ENCODE peak calls at places on chromosome 15, in four cellular contexts. J, E, K and V are unnamed samples.

GRCh38 chr15:101391981-101392566 is 97.0 kb upstream of the SNRPA1 start:
- DNase-seq in J (peak), E (no peak), K (no peak), V (no peak)

GRCh38 chr15:35181538-35181937 is 96.4 kb upstream of the NANOGP8 start:
- DNase-seq in J (peak), E (no peak), K (no peak), V (no peak)

GRCh38 chr15:34969340-34970097 is at the start of gene AQR:
- DNase-seq in J (peak), E (peak), K (peak), V (peak)

GRCh38 chr15:76337047-76337738 is 620 bp downstream of the ISL2 start:
- DNase-seq in J (no peak), E (peak), K (peak), V (no peak)

GRCh38 chr15:27623560-27624305 is 475.4 kb downstream of the OCA2 start:
- DNase-seq in J (no peak), E (no peak), K (no peak), V (no peak)

GRCh38 chr15:70160803-70161565 is 63.3 kb upstream of the TLE3 start:
- DNase-seq in J (no peak), E (no peak), K (no peak), V (no peak)

GRCh38 chr15:61038387-61038786 is 190.7 kb downstream of the RORA start:
- DNase-seq in J (no peak), E (no peak), K (peak), V (no peak)

GRCh38 chr15:71485094-71485693 is 325.2 kb upstream of the NR2E3 start:
- DNase-seq in J (no peak), E (peak), K (peak), V (no peak)

GRCh38 chr15:49227602-49228001 is 57.6 kb downstream of the GALK2 start:
- DNase-seq in J (no peak), E (no peak), K (no peak), V (no peak)

GRCh38 chr15:76061700-76062099 is 1.9 kb downstream of the TMEM266 start:
- DNase-seq in J (no peak), E (no peak), K (no peak), V (no peak)

GRCh38 chr15:69843267-69843666 is 254.4 kb downstream of the TLE3 start:
- DNase-seq in J (no peak), E (no peak), K (no peak), V (no peak)

GRCh38 chr15:74062671-74063070 is 19.7 kb downstream of the GOLGA6A start:
- DNase-seq in J (no peak), E (no peak), K (no peak), V (no peak)

GRCh38 chr15:40914486-40914885 is 14.7 kb upstream of the DLL4 start:
- DNase-seq in J (no peak), E (no peak), K (no peak), V (no peak)

GRCh38 chr15:83973816-83974215 is 261.8 kb upstream of the GOLGA6L4 start:
- DNase-seq in J (no peak), E (peak), K (peak), V (no peak)

GRCh38 chr15:57555270-57555669 is 36.4 kb upstream of the MYZAP start:
- DNase-seq in J (no peak), E (no peak), K (no peak), V (no peak)

GRCh38 chr15:71115567-71116351 is 488 bp downstream of the THSD4 start:
- DNase-seq in J (no peak), E (peak), K (peak), V (no peak)

GRCh38 chr15:34588046-34588674 is 4.7 kb upstream of the GOLGA8B start:
- DNase-seq in J (no peak), E (peak), K (peak), V (no peak)

GRCh38 chr15:58445861-58446260 is 14.1 kb downstream of the LIPC start:
- DNase-seq in J (no peak), E (no peak), K (no peak), V (no peak)

GRCh38 chr15:94351121-94351520 is 119.8 kb downstream of the MCTP2 start:
- DNase-seq in J (no peak), E (no peak), K (no peak), V (no peak)

GRCh38 chr15:64897345-64897985 is 14.2 kb upstream of the ANKDD1A start:
- DNase-seq in J (no peak), E (no peak), K (no peak), V (no peak)
- TF ChIP-seq NRF1 in J (no peak), E (no peak), K (no peak), V (no peak)

GRCh38 chr15:50628421-50628820 is 58.2 kb downstream of the TRPM7 start:
- DNase-seq in J (no peak), E (no peak), K (no peak), V (no peak)

GRCh38 chr15:50624616-50625168 is 61.9 kb downstream of the TRPM7 start:
- DNase-seq in J (no peak), E (no peak), K (no peak), V (no peak)

DNA sequence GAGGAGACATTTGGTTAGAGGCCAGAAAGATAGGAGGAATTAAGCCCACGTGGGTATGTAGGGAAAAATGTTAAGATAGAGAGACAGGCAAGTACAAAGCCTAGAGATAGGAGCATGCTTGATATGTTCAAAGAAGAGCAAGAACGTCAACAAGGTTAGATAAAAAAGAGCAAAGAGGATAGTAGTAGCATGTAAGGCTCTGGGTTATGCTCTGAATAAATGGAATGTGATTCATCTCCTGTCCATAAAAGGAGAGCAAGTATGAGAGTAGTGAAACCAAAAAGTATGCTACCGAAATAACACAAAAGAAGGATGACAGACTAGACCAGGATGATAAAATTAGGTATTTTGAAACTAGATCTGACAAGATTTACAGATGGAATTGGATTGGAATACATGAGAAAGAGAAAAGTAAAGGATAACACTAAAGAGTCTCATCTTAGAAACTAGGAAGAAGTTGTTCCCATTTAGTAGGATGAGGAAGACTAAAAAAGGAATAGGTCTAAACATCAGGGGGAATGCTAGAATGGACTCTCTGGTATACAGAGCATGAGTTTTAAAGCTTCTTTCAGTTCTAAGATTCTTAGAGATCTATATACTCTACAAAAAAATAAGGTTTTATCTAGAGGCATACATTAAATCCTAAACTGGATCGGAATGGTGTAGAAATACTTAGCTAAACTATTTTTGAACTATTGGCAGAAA is 59.1 kb downstream of the TRPM7 start:
- DNase-seq in J (no peak), E (no peak), K (no peak), V (no peak)
- TF ChIP-seq NRF1 in J (no peak), E (no peak), K (no peak), V (no peak)

GRCh38 chr15:81312790-81313543 is 11.0 kb downstream of the STARD5 start:
- DNase-seq in J (no peak), E (no peak), K (no peak), V (no peak)
- TF ChIP-seq NRF1 in J (no peak), E (no peak), K (no peak), V (no peak)

GRCh38 chr15:79815468-79815867 is 81.3 kb downstream of the MTHFS start:
- DNase-seq in J (no peak), E (no peak), K (no peak), V (no peak)

GRCh38 chr15:79816565-79816964 is 80.2 kb downstream of the MTHFS start:
- DNase-seq in J (no peak), E (no peak), K (peak), V (no peak)

GRCh38 chr15:79812536-79812935 is 84.3 kb downstream of the MTHFS start:
- DNase-seq in J (no peak), E (no peak), K (no peak), V (no peak)

DNA sequence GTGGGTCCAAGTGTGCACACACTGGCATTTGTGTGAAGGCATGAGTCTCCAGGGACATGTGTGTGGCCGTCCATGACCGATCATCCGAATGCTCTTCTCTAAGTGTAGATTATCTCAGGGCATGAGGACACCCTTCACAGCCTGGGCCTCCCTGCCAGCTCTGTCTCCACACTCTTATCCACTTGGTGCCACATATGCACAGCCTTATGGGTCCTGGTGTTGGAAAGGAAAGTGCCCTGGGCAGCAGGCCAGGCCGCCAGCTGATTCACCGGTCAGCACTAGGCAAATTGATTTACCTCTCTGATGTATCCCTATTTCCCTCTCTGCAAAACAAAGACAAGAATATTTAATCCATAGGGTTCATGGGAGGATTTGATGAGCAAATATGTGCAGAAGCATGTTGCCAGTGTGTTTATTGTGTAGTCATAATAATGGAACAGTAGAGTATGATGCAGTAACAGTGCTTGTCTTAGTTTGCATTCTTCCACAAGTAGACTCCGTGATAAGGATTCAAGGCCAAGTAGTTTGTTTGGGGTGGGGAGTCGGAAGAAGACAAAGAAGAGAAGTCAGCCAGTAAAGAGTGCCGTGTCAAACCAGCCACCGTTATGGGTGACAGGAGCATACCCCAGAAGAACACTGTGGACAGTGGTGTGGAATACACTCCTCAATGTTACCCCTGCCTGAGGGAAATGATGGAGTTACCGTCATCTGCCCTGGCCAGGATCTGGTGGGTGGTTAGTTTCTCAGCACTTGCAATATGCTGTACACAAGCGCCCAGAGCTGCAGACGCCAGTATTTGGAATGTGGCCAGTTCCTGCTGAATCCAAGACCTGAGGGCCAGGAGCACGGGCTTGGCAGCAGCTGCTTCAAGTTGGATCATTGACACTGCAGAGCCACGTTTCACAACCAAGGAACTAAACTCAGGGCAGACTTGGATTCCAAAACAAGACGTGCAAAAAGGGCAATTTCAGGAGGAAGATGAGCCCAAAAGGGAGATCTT is 85.1 kb downstream of the MTHFS start:
- DNase-seq in J (no peak), E (no peak), K (peak), V (no peak)
- TF ChIP-seq NRF1 in J (no peak), E (no peak), K (no peak), V (no peak)

GRCh38 chr15:29252231-29252630 is 17.4 kb downstream of the NSMCE3 start:
- DNase-seq in J (no peak), E (no peak), K (no peak), V (no peak)
- TF ChIP-seq NRF1 in J (no peak), E (no peak), K (no peak), V (no peak)

GRCh38 chr15:36448418-36448817 is 131.0 kb upstream of the CDIN1 start:
- DNase-seq in J (no peak), E (no peak), K (no peak), V (no peak)
- TF ChIP-seq NRF1 in J (no peak), E (no peak), K (no peak), V (no peak)

GRCh38 chr15:90990446-90990845 is 3.9 kb downstream of the PRC1 start:
- DNase-seq in J (no peak), E (no peak), K (no peak), V (no peak)

GRCh38 chr15:90988249-90988648 is 6.1 kb downstream of the PRC1 start:
- DNase-seq in J (no peak), E (no peak), K (peak), V (no peak)

GRCh38 chr15:90986790-90987507 is 7.4 kb downstream of the PRC1 start:
- DNase-seq in J (no peak), E (no peak), K (no peak), V (no peak)

GRCh38 chr15:90989040-90989768 is 5.1 kb downstream of the PRC1 start:
- DNase-seq in J (no peak), E (no peak), K (no peak), V (no peak)

GRCh38 chr15:90987561-90988141 is 6.7 kb downstream of the PRC1 start:
- DNase-seq in J (no peak), E (no peak), K (no peak), V (no peak)
- TF ChIP-seq NRF1 in J (no peak), E (no peak), K (no peak), V (no peak)

GRCh38 chr15:43777293-43777819 is 590 bp upstream of the ELL3 start:
- DNase-seq in J (peak), E (no peak), K (peak), V (no peak)

GRCh38 chr15:43776101-43776717 is 557 bp downstream of the ELL3 start:
- DNase-seq in J (peak), E (no peak), K (no peak), V (no peak)

GRCh38 chr15:43774062-43774461 is 2.7 kb downstream of the ELL3 start:
- DNase-seq in J (no peak), E (no peak), K (no peak), V (no peak)

GRCh38 chr15:43776718-43777292 is at the start of gene ELL3:
- DNase-seq in J (no peak), E (peak), K (peak), V (no peak)

DNA sequence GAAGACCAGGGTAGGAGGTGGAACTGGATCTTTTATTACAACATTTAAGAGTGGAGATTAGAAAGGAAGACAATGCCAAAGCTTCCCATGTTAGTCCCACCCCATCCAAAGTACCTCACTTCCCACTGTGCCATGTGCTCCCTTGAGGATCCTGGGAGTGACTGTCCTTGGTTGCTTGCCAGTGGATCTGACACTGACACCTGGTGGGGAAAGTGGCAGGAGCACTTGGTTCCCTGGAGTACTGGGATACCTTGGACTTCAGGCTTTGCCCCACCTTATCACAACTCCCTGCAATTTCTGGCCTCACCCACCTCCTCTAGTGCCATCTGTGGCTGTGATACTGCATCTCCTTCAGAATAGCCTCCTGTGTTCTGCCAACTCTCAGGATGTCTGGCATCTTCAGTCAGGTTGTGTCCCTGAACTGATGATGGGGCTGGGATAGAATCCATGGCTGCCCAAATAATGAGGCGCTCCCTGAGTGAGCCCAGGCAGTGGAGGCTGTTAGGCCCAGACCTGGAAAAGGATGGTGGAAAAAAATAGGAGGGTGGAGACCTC is 1.3 kb downstream of the ELL3 start:
- DNase-seq in J (no peak), E (no peak), K (peak), V (peak)
- TF ChIP-seq NRF1 in J (no peak), E (no peak), K (no peak), V (no peak)